ENCODE peak calls at places on chromosomes 11 and 22, in seven cellular contexts. H, P, V, T, L, Q and Y are unnamed samples.
A peak's percentile ranks its signal among the peaks of the same experiment; 100 is the strongest.

GRCh38 chr11:21640491-21640890 is 552.4 kb upstream of the ANO5 start:
- DNase-seq in H (no peak), P (no peak), V (no peak), T (no peak), L (no peak), Q (no peak), Y (no peak)

GRCh38 chr22:39299829-39300178 is 19.6 kb downstream of the RPL3 start:
- DNase-seq in H (peak; percentile 77), P (no peak), V (no peak), T (peak; percentile 43), L (no peak), Q (no peak), Y (no peak)

GRCh38 chr11:61507962-61508824 is at the start of gene LRRC10B:
- DNase-seq in H (peak; percentile 89), P (no peak), V (peak; percentile 84), T (no peak), L (no peak), Q (no peak), Y (peak; percentile 58)

GRCh38 chr11:12076840-12077534 is 33.4 kb upstream of the MICAL2 start:
- DNase-seq in H (no peak), P (no peak), V (no peak), T (no peak), L (no peak), Q (no peak), Y (no peak)

GRCh38 chr22:44885806-44886360 is 123.9 kb downstream of the PHF21B start:
- DNase-seq in H (no peak), P (no peak), V (no peak), T (no peak), L (no peak), Q (no peak), Y (no peak)

GRCh38 chr11:115215694-115216615 is 288.3 kb downstream of the CADM1 start:
- DNase-seq in H (peak; percentile 76), P (no peak), V (no peak), T (no peak), L (no peak), Q (no peak), Y (peak; percentile 19)

GRCh38 chr11:1302461-1303073 is 6.9 kb downstream of the TOLLIP start:
- DNase-seq in H (no peak), P (no peak), V (peak; percentile 14), T (no peak), L (no peak), Q (no peak), Y (no peak)

GRCh38 chr11:15635501-15635900 is 520.8 kb downstream of the INSC start:
- DNase-seq in H (no peak), P (no peak), V (no peak), T (no peak), L (no peak), Q (no peak), Y (no peak)

GRCh38 chr11:74141274-74141695 is 29.5 kb downstream of the C2CD3 start:
- DNase-seq in H (peak; percentile 18), P (no peak), V (peak; percentile 26), T (peak; percentile 82), L (no peak), Q (no peak), Y (peak; percentile 32)

GRCh38 chr22:19637405-19638281 is 76.7 kb upstream of the SEPTIN5 start:
- DNase-seq in H (no peak), P (no peak), V (no peak), T (no peak), L (no peak), Q (no peak), Y (no peak)

GRCh38 chr22:30121988-30122387 is 41.7 kb downstream of the HORMAD2 start:
- DNase-seq in H (no peak), P (no peak), V (no peak), T (no peak), L (no peak), Q (no peak), Y (no peak)

DNA sequence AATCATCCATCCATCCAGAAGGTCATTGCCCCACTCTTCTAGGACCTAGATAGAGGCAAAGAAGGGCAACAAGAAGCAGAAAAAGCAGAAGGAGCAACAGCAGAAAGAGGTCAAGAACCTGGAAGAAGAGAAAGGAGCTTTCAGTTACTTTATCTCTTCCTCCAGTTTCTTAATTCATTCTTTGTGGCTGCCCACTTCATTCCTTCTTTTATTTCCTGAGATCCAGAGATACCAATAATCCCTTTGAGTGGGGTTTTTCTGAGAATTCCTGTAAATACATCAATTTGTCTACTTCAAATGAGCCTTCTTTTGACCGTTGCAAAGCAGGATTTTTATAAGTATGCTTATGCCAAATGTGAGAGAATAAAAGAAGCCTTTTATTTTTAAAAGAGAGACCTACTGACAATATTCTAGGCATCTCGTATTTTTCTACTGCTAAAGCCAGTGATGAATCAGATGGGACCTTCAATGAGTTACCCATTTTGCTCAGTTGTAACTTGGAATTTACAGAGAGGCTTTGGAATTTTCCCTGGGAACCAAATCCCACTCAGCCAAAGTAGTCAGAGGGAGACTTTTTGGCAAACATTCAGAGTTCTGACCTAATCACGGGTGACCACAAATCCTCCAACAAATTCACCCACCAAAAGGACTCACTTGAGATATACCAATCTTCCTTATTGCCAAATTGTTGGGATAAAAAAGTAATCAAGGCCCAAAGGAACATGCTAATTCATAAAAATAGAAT is 54.9 kb downstream of the ZC3H12C start:
- DNase-seq in H (peak; percentile 14), P (no peak), V (no peak), T (peak; percentile 34), L (no peak), Q (no peak), Y (no peak)
- H3K4me1 ChIP-seq in H (no peaks in the 10 kb centered on the region), P (peaks cover 18% of the 10 kb centered on the region), V (no peaks in the 10 kb centered on the region), T (peaks cover 21% of the 10 kb centered on the region), L (no peaks in the 10 kb centered on the region), Q (peaks cover 9% of the 10 kb centered on the region), Y (peaks cover 42% of the 10 kb centered on the region)

GRCh38 chr22:17086750-17087149 is 1.9 kb downstream of the IL17RA start:
- DNase-seq in H (no peak), P (no peak), V (no peak), T (no peak), L (no peak), Q (no peak), Y (no peak)
- H3K4me3 ChIP-seq in H (no peak overlapping the region), P (no peak overlapping the region), V (peak overlapping the region; percentile 91), T (no peak overlapping the region), L (no peak overlapping the region), Q (peak overlapping the region; percentile 98), Y (no peak overlapping the region)

DNA sequence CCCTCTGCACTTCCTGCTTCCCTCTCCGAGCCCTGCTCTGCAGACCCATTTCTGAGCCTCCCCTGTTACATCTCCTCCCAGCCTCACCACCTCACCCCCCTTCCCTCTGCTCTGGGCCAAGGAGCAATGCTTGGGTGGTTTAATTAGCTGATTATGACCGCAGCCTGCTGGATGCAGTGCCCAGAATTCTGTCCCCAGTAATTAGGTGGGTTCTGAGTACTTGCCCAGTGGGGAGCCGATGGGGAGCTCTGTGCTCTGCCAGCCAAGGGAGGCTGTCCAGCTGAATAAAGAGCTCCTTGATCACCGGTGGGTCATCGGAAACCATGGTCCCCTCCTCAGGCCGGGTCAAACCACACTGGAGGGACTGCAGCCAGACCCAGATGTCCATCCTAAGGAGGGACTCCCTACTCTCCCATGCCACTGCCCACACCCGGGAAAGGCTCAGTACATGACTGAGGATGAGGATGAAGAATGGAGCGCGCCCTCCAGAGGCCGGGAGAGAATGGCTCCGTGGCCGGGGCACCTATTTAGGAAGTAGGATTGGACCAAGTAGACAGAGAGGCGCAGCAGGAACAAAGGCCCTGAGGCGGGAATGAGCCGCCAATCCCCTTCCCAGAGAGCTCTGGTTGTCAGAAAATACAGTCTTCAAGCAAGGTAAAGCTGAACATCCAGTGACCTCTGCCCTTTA is 9.1 kb downstream of the ARRB1 start:
- DNase-seq in H (no peak), P (no peak), V (peak; percentile 38), T (no peak), L (no peak), Q (no peak), Y (no peak)
- H3K4me1 ChIP-seq in H (peaks cover 61% of the 10 kb centered on the region), P (peaks cover 99% of the 10 kb centered on the region), V (peaks cover 80% of the 10 kb centered on the region), T (peaks cover 27% of the 10 kb centered on the region), L (peaks cover 3% of the 10 kb centered on the region), Q (peaks cover 26% of the 10 kb centered on the region), Y (peaks cover 93% of the 10 kb centered on the region)

GRCh38 chr11:2892215-2893020 is 6.8 kb upstream of the CDKN1C start:
- DNase-seq in H (peak; percentile 91), P (peak; percentile 57), V (peak; percentile 72), T (no peak), L (no peak), Q (no peak), Y (peak; percentile 57)
- H3K4me3 ChIP-seq in H (peak overlapping the region; percentile 9), P (peak overlapping the region; percentile 41), V (peak overlapping the region; percentile 26), T (peak overlapping the region; percentile 38), L (peak overlapping the region; percentile 29), Q (peak overlapping the region; percentile 66), Y (peak overlapping the region; percentile 62)

GRCh38 chr11:128891912-128892398 is 799 bp downstream of the KCNJ5 start:
- DNase-seq in H (no peak), P (no peak), V (no peak), T (no peak), L (no peak), Q (no peak), Y (no peak)
- H3K4me1 ChIP-seq in H (peaks cover 2% of the 10 kb centered on the region), P (peaks cover 63% of the 10 kb centered on the region), V (peaks cover 6% of the 10 kb centered on the region), T (peaks cover 42% of the 10 kb centered on the region), L (no peaks in the 10 kb centered on the region), Q (peaks cover 12% of the 10 kb centered on the region), Y (no peaks in the 10 kb centered on the region)